ENCODE peak calls at places on chromosome 1, in eight cellular contexts. W, V, D, Y, T, E, K and X are unnamed samples.

GRCh38 chr1:13451399-13451965 is 41.2 kb downstream of the PRAMEF20 start:
- DNase-seq in T (peak; percentile 42), Y (no peak), D (no peak), E (no peak), K (no peak), W (no peak), V (no peak), X (no peak)

GRCh38 chr1:1080951-1081310 is 6.8 kb upstream of the RNF223 start:
- DNase-seq in D (no peak), T (no peak), K (peak; percentile 9), Y (no peak), V (no peak), W (no peak), E (no peak), X (no peak)

GRCh38 chr1:156062189-156062588 is 1.2 kb downstream of the RAB25 start:
- DNase-seq in T (peak; percentile 50), V (no peak), Y (no peak), D (no peak), W (no peak), E (no peak), K (no peak), X (no peak)

GRCh38 chr1:182383037-182383661 is 8.4 kb downstream of the GLUL start:
- DNase-seq in Y (no peak), D (no peak), E (no peak), V (no peak), K (no peak), T (no peak), W (no peak), X (no peak)

GRCh38 chr1:183163311-183163710 is 22.8 kb upstream of the LAMC2 start:
- DNase-seq in T (peak; percentile 96), V (peak; percentile 94), D (no peak), K (no peak), E (peak; percentile 9), W (no peak), Y (no peak), X (no peak)

GRCh38 chr1:231638647-231639046 is 12.1 kb downstream of the DISC1 start:
- DNase-seq in D (no peak), Y (no peak), T (peak; percentile 20), V (no peak), K (no peak), E (no peak), W (no peak), X (no peak)

GRCh38 chr1:205199090-205199930 is 12.2 kb downstream of the DSTYK start:
- DNase-seq in D (no peak), Y (no peak), T (peak; percentile 33), V (no peak), W (no peak), K (no peak), E (no peak), X (no peak)

GRCh38 chr1:108643492-108644333 is 17.2 kb downstream of the HENMT1 start:
- DNase-seq in K (no peak), V (peak; percentile 54), T (peak; percentile 75), Y (no peak), E (peak; percentile 72), W (no peak), D (peak; percentile 39), X (peak; percentile 55)

GRCh38 chr1:46645815-46646214 is 22.3 kb downstream of the ATPAF1 start:
- DNase-seq in Y (no peak), K (no peak), V (no peak), T (no peak), W (no peak), D (no peak), E (no peak), X (no peak)

GRCh38 chr1:98939471-98939870 is 65.2 kb downstream of the PLPPR5 start:
- DNase-seq in E (no peak), Y (no peak), T (no peak), V (no peak), K (no peak), D (no peak), W (no peak), X (no peak)

GRCh38 chr1:110559157-110559556 is 40.2 kb upstream of the KCNA10 start:
- DNase-seq in V (no peak), E (no peak), W (no peak), T (peak; percentile 26), Y (no peak), K (no peak), D (no peak), X (no peak)

GRCh38 chr1:3060601-3061551 is 8.1 kb upstream of the PRDM16 start:
- DNase-seq in Y (no peak), T (peak; percentile 52), V (peak; percentile 14), D (no peak), E (no peak), W (no peak), K (peak; percentile 27), X (no peak)

GRCh38 chr1:209869242-209870149 is 41.7 kb downstream of the UTP25 start:
- DNase-seq in D (no peak), E (no peak), T (no peak), W (no peak), Y (no peak), V (no peak), K (no peak), X (no peak)

GRCh38 chr1:155196893-155197638 is 10.6 kb downstream of the THBS3 start:
- DNase-seq in T (no peak), Y (peak; percentile 18), D (no peak), V (no peak), K (no peak), W (no peak), E (no peak), X (no peak)

GRCh38 chr1:56872597-56872996 is 18.0 kb downstream of the C8A start:
- DNase-seq in Y (no peak), T (no peak), V (peak; percentile 19), E (no peak), D (no peak), K (no peak), W (no peak), X (no peak)

GRCh38 chr1:38173157-38173831 is 126.7 kb upstream of the POU3F1 start:
- DNase-seq in D (no peak), Y (no peak), V (no peak), K (no peak), W (no peak), E (no peak), T (no peak), X (peak; percentile 57)

GRCh38 chr1:235910357-235911299 is 43.9 kb upstream of the LYST start:
- DNase-seq in W (no peak), D (peak; percentile 77), K (no peak), T (peak; percentile 92), E (peak; percentile 78), Y (peak; percentile 37), V (peak; percentile 98), X (no peak)

GRCh38 chr1:2330511-2331199 is 60.7 kb downstream of the MORN1 start:
- DNase-seq in T (no peak), K (no peak), Y (peak; percentile 70), V (peak; percentile 79), D (no peak), E (peak; percentile 75), W (no peak), X (no peak)

GRCh38 chr1:29090937-29091618 is 32.6 kb downstream of the TMEM200B start:
- DNase-seq in K (no peak), T (no peak), D (no peak), V (no peak), Y (no peak), W (no peak), E (no peak), X (no peak)

GRCh38 chr1:219081943-219082925 is 91.4 kb upstream of the LYPLAL1 start:
- DNase-seq in K (no peak), T (no peak), Y (no peak), V (no peak), E (no peak), W (no peak), D (no peak), X (no peak)

DNA sequence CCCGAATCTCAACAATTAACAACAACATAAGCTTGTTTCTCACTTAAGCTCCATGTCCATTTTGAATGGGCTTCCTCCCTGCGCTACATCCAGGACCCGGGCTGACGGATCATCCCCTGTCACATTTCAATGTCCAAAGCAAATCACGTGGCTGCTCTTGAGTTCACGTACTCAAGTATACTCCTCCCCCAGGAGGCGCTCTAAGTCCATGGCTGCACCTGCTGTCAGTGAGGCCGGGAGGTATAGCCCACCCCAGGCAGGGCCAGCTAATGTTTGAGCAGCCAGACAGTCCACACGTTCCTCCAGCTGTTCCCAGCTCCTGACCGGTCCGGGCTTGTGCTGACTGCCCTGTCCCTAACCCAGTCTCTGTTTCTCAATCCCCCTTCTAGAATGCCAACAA is 220.8 kb downstream of the SLC35F3 start:
- DNase-seq in V (peak; percentile 39), D (peak; percentile 68), K (no peak), W (peak; percentile 59), T (peak; percentile 53), Y (no peak), E (no peak), X (peak; percentile 32)
- TF ChIP-seq CTCF in V (peak; percentile 35), D (peak; percentile 65), K (no peak), W (peak; percentile 56), T (peak; percentile 81), Y (peak; percentile 16), E (peak; percentile 37), X (no peak)

GRCh38 chr1:33256335-33256700 is at the start of gene ZNF362:
- DNase-seq in V (peak; percentile 37), E (peak; percentile 12), Y (peak; percentile 72), D (peak; percentile 55), T (peak; percentile 59), K (peak; percentile 47), W (peak; percentile 54), X (peak; percentile 71)
- TF ChIP-seq CTCF in V (no peak), E (no peak), Y (no peak), D (no peak), T (no peak), K (no peak), W (no peak), X (no peak)

DNA sequence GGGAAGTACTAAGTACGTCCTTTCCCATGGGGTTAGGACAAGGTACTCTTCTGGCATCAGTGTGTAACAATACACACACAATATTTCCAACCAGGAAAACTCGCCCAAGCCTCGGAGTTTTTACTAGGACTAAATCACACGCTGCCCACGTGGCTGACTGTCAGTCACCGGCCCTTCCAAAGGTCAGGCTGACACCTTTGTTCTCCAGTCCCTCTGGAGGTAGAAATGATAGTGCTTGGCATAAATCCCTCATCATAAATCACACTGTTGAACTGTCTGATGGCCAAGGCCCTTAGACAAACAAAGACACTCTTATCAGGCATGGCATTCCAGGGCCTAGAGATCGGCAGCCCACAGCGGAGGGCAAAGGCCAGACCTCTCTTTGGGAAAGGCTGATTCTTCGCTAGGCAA is 16.9 kb upstream of the SLAMF9 start:
- DNase-seq in Y (no peak), T (no peak), E (no peak), W (no peak), K (no peak), D (no peak), V (no peak), X (no peak)
- TF ChIP-seq CTCF in Y (no peak), T (no peak), E (no peak), W (no peak), K (no peak), D (no peak), V (no peak), X (no peak)

GRCh38 chr1:61518670-61519400 is 206.1 kb downstream of the TM2D1 start:
- DNase-seq in Y (no peak), T (no peak), K (no peak), E (no peak), V (no peak), D (no peak), W (no peak), X (no peak)
- TF ChIP-seq CTCF in Y (no peak), T (no peak), K (no peak), E (no peak), V (no peak), D (no peak), W (peak; percentile 34), X (no peak)

GRCh38 chr1:204130989-204131892 is 20.6 kb downstream of the ETNK2 start:
- DNase-seq in K (no peak), W (no peak), T (peak; percentile 99), Y (no peak), E (peak; percentile 87), V (peak; percentile 82), D (no peak), X (no peak)
- TF ChIP-seq CTCF in K (no peak), W (no peak), T (peak; percentile 42), Y (no peak), E (peak; percentile 25), V (peak; percentile 15), D (peak; percentile 24), X (no peak)